ENCODE peak calls at places on chromosomes 16 and 17, in four cellular contexts. One of them, this sample, is unnamed.

GRCh38 chr16:87582221-87582965 is 19.9 kb upstream of the JPH3 start:
- DNase-seq in GM12878: no peak
- DNase-seq in IMR-90: peak
- DNase-seq in K562: no peak
- DNase-seq in this sample: no peak

GRCh38 chr17:79305376-79305775 is 230.8 kb downstream of the ENGASE start:
- DNase-seq in K562: peak
- DNase-seq in IMR-90: no peak
- DNase-seq in GM12878: no peak
- DNase-seq in this sample: no peak

GRCh38 chr17:47700471-47701449 is 6.8 kb downstream of the TBKBP1 start:
- DNase-seq in K562: no peak
- DNase-seq in GM12878: no peak
- DNase-seq in IMR-90: no peak
- DNase-seq in this sample: no peak

GRCh38 chr17:42421479-42422332 is 1.4 kb downstream of the CAVIN1 start:
- DNase-seq in IMR-90: peak
- DNase-seq in K562: peak
- DNase-seq in GM12878: no peak
- DNase-seq in this sample: peak

GRCh38 chr17:76078859-76079576 is at the start of gene ZACN:
- DNase-seq in IMR-90: no peak
- DNase-seq in GM12878: no peak
- DNase-seq in K562: no peak
- DNase-seq in this sample: no peak

GRCh38 chr17:17837966-17838962 is 1.5 kb upstream of the SREBF1 start:
- DNase-seq in GM12878: no peak
- DNase-seq in IMR-90: peak
- DNase-seq in K562: no peak
- DNase-seq in this sample: peak

GRCh38 chr17:55230716-55231115 is 34.0 kb upstream of the HLF start:
- DNase-seq in GM12878: no peak
- DNase-seq in IMR-90: no peak
- DNase-seq in K562: no peak
- DNase-seq in this sample: no peak

GRCh38 chr16:46801428-46802049 is 29.4 kb downstream of the C16orf87 start:
- DNase-seq in GM12878: no peak
- DNase-seq in K562: no peak
- DNase-seq in IMR-90: peak
- DNase-seq in this sample: peak

GRCh38 chr16:52399116-52399515 is 147.8 kb downstream of the TOX3 start:
- DNase-seq in GM12878: no peak
- DNase-seq in IMR-90: no peak
- DNase-seq in K562: no peak
- DNase-seq in this sample: no peak

GRCh38 chr16:20348365-20349185 is 3.9 kb downstream of the UMOD start:
- DNase-seq in GM12878: no peak
- DNase-seq in K562: no peak
- DNase-seq in IMR-90: no peak
- DNase-seq in this sample: no peak

GRCh38 chr17:17089206-17089550 is 46.9 kb downstream of the MPRIP start:
- DNase-seq in K562: no peak
- DNase-seq in GM12878: no peak
- DNase-seq in IMR-90: no peak
- DNase-seq in this sample: no peak

GRCh38 chr17:78706271-78706915 is 75.7 kb downstream of the CYTH1 start:
- DNase-seq in K562: no peak
- DNase-seq in IMR-90: peak
- DNase-seq in GM12878: peak
- DNase-seq in this sample: no peak

GRCh38 chr17:72661093-72661944 is 431.2 kb downstream of the SLC39A11 start:
- DNase-seq in K562: no peak
- DNase-seq in IMR-90: no peak
- DNase-seq in GM12878: no peak
- DNase-seq in this sample: no peak

GRCh38 chr16:19411298-19411697 is 6.4 kb upstream of the TMC5 start:
- DNase-seq in K562: no peak
- DNase-seq in IMR-90: no peak
- DNase-seq in GM12878: no peak
- DNase-seq in this sample: no peak

GRCh38 chr16:397736-398332 is 835 bp downstream of the NME4 start:
- DNase-seq in GM12878: no peak
- DNase-seq in K562: no peak
- DNase-seq in IMR-90: peak
- DNase-seq in this sample: peak

GRCh38 chr17:82076785-82077591 is 11.4 kb upstream of the DUS1L start:
- DNase-seq in IMR-90: no peak
- DNase-seq in K562: no peak
- DNase-seq in GM12878: no peak
- DNase-seq in this sample: no peak

GRCh38 chr16:72404299-72404698 is 232.3 kb upstream of the PMFBP1 start:
- DNase-seq in IMR-90: peak
- DNase-seq in GM12878: no peak
- DNase-seq in K562: no peak
- DNase-seq in this sample: no peak

GRCh38 chr17:6506679-6507231 is 49.6 kb downstream of the PITPNM3 start:
- DNase-seq in GM12878: no peak
- DNase-seq in IMR-90: no peak
- DNase-seq in K562: no peak
- DNase-seq in this sample: peak

GRCh38 chr16:27402964-27403600 is 1.1 kb downstream of the IL21R start:
- DNase-seq in GM12878: no peak
- DNase-seq in IMR-90: no peak
- DNase-seq in K562: no peak
- DNase-seq in this sample: no peak

GRCh38 chr17:61323015-61323379 is 76.6 kb upstream of the TBX2 start:
- DNase-seq in IMR-90: no peak
- DNase-seq in K562: no peak
- DNase-seq in GM12878: no peak
- DNase-seq in this sample: no peak

GRCh38 chr17:41771389-41772206 is 14.9 kb downstream of the JUP start:
- DNase-seq in K562: peak
- DNase-seq in IMR-90: no peak
- DNase-seq in GM12878: no peak
- DNase-seq in this sample: no peak

GRCh38 chr17:1573932-1574696 is 11.5 kb upstream of the PITPNA start:
- DNase-seq in K562: peak
- DNase-seq in IMR-90: peak
- DNase-seq in GM12878: no peak
- DNase-seq in this sample: peak

GRCh38 chr16:12547608-12547922 is 256.1 kb downstream of the CPPED1 start:
- DNase-seq in K562: no peak
- DNase-seq in GM12878: no peak
- DNase-seq in IMR-90: no peak
- DNase-seq in this sample: no peak

GRCh38 chr16:86942469-86943175 is 364.3 kb downstream of the FOXL1 start:
- DNase-seq in GM12878: no peak
- DNase-seq in K562: no peak
- DNase-seq in IMR-90: no peak
- DNase-seq in this sample: no peak

GRCh38 chr17:49577978-49578893 is 2.6 kb downstream of the NXPH3 start:
- DNase-seq in GM12878: no peak
- DNase-seq in IMR-90: no peak
- DNase-seq in K562: no peak
- DNase-seq in this sample: no peak

GRCh38 chr17:61475726-61476125 is 23.5 kb downstream of the TBX4 start:
- DNase-seq in IMR-90: peak
- DNase-seq in K562: no peak
- DNase-seq in GM12878: no peak
- DNase-seq in this sample: no peak

GRCh38 chr17:60391419-60392041 is 403 bp downstream of the USP32 start:
- DNase-seq in GM12878: no peak
- DNase-seq in IMR-90: no peak
- DNase-seq in K562: no peak
- DNase-seq in this sample: no peak

GRCh38 chr17:77087650-77088454 is 52.9 kb upstream of the SEC14L1 start:
- DNase-seq in K562: no peak
- DNase-seq in GM12878: no peak
- DNase-seq in IMR-90: no peak
- DNase-seq in this sample: no peak

GRCh38 chr17:70332811-70333210 is 163.5 kb downstream of the KCNJ2 start:
- DNase-seq in K562: no peak
- DNase-seq in GM12878: no peak
- DNase-seq in IMR-90: no peak
- DNase-seq in this sample: no peak

GRCh38 chr16:31099860-31100638 is 5.5 kb upstream of the VKORC1 start:
- DNase-seq in K562: no peak
- DNase-seq in IMR-90: peak
- DNase-seq in GM12878: no peak
- DNase-seq in this sample: peak

GRCh38 chr16:89453662-89454321 is 36.6 kb downstream of the ANKRD11 start:
- DNase-seq in IMR-90: no peak
- DNase-seq in GM12878: no peak
- DNase-seq in K562: peak
- DNase-seq in this sample: peak

GRCh38 chr17:72116692-72117469 is 3.9 kb upstream of the SOX9 start:
- DNase-seq in K562: no peak
- DNase-seq in IMR-90: peak
- DNase-seq in GM12878: no peak
- DNase-seq in this sample: no peak

GRCh38 chr16:28531777-28532744 is 6.7 kb downstream of the NUPR1 start:
- DNase-seq in IMR-90: no peak
- DNase-seq in K562: no peak
- DNase-seq in GM12878: no peak
- DNase-seq in this sample: no peak

GRCh38 chr17:44655983-44656700 is at the start of gene MEIOC:
- DNase-seq in K562: no peak
- DNase-seq in GM12878: no peak
- DNase-seq in IMR-90: peak
- DNase-seq in this sample: peak
- TF ChIP-seq FOS in K562: no peak
- TF ChIP-seq FOS in GM12878: no peak
- TF ChIP-seq FOS in IMR-90: no peak
- TF ChIP-seq FOS in this sample: no peak

GRCh38 chr17:66255112-66255511 is 25.9 kb upstream of the APOH start:
- DNase-seq in K562: peak
- DNase-seq in GM12878: no peak
- DNase-seq in IMR-90: peak
- DNase-seq in this sample: peak
- TF ChIP-seq FOS in K562: no peak
- TF ChIP-seq FOS in GM12878: no peak
- TF ChIP-seq FOS in IMR-90: no peak
- TF ChIP-seq FOS in this sample: no peak

GRCh38 chr16:17336501-17336900 is 134.3 kb downstream of the XYLT1 start:
- DNase-seq in GM12878: no peak
- DNase-seq in K562: no peak
- DNase-seq in IMR-90: no peak
- DNase-seq in this sample: no peak

GRCh38 chr16:17334096-17334495 is 136.7 kb downstream of the XYLT1 start:
- DNase-seq in IMR-90: peak
- DNase-seq in GM12878: no peak
- DNase-seq in K562: no peak
- DNase-seq in this sample: no peak

GRCh38 chr16:17339764-17340541 is 130.8 kb downstream of the XYLT1 start:
- DNase-seq in GM12878: no peak
- DNase-seq in K562: no peak
- DNase-seq in IMR-90: peak
- DNase-seq in this sample: no peak

GRCh38 chr16:17331991-17332390 is 138.8 kb downstream of the XYLT1 start:
- DNase-seq in K562: no peak
- DNase-seq in GM12878: no peak
- DNase-seq in IMR-90: no peak
- DNase-seq in this sample: no peak

GRCh38 chr16:17335826-17336492 is 134.8 kb downstream of the XYLT1 start:
- DNase-seq in IMR-90: peak
- DNase-seq in K562: no peak
- DNase-seq in GM12878: no peak
- DNase-seq in this sample: no peak
- TF ChIP-seq FOS in IMR-90: no peak
- TF ChIP-seq FOS in K562: no peak
- TF ChIP-seq FOS in GM12878: no peak
- TF ChIP-seq FOS in this sample: no peak

GRCh38 chr17:74151551-74152315 is 51.7 kb upstream of the RPL38 start:
- DNase-seq in GM12878: no peak
- DNase-seq in K562: no peak
- DNase-seq in IMR-90: no peak
- DNase-seq in this sample: no peak

GRCh38 chr17:74153456-74153810 is 50.0 kb upstream of the RPL38 start:
- DNase-seq in GM12878: no peak
- DNase-seq in IMR-90: no peak
- DNase-seq in K562: no peak
- DNase-seq in this sample: no peak

GRCh38 chr17:74150428-74151025 is 53.0 kb upstream of the RPL38 start:
- DNase-seq in K562: no peak
- DNase-seq in IMR-90: no peak
- DNase-seq in GM12878: no peak
- DNase-seq in this sample: no peak

GRCh38 chr17:74153821-74154430 is 49.6 kb upstream of the RPL38 start:
- DNase-seq in K562: no peak
- DNase-seq in GM12878: no peak
- DNase-seq in IMR-90: no peak
- DNase-seq in this sample: no peak

GRCh38 chr17:74152591-74153455 is 50.7 kb upstream of the RPL38 start:
- DNase-seq in IMR-90: no peak
- DNase-seq in K562: no peak
- DNase-seq in GM12878: no peak
- DNase-seq in this sample: no peak
- TF ChIP-seq FOS in IMR-90: no peak
- TF ChIP-seq FOS in K562: no peak
- TF ChIP-seq FOS in GM12878: no peak
- TF ChIP-seq FOS in this sample: no peak

GRCh38 chr17:9242497-9242881 is 221.2 kb downstream of the NTN1 start:
- DNase-seq in GM12878: no peak
- DNase-seq in K562: no peak
- DNase-seq in IMR-90: no peak
- DNase-seq in this sample: no peak
- TF ChIP-seq FOS in GM12878: no peak
- TF ChIP-seq FOS in K562: no peak
- TF ChIP-seq FOS in IMR-90: no peak
- TF ChIP-seq FOS in this sample: no peak